ENCODE peak calls at places on chromosomes 16 and 17, in nine cellular contexts. One of them, this sample, is unnamed.

GRCh38 chr16:17224859-17225258 is 245.9 kb downstream of the XYLT1 start:
- DNase-seq in epithelial cell of esophagus: no peak
- DNase-seq in breast epithelium: peak
- DNase-seq in AG10803: peak
- DNase-seq in WTC11: no peak
- DNase-seq in mucosa of descending colon: peak
- DNase-seq in IMR-90: peak
- DNase-seq in coronary artery: no peak
- DNase-seq in dorsolateral prefrontal cortex: no peak
- DNase-seq in this sample: peak

GRCh38 chr17:77935121-77935571 is 23.4 kb upstream of the TNRC6C start:
- DNase-seq in epithelial cell of esophagus: no peak
- DNase-seq in breast epithelium: no peak
- DNase-seq in AG10803: no peak
- DNase-seq in WTC11: no peak
- DNase-seq in mucosa of descending colon: no peak
- DNase-seq in IMR-90: no peak
- DNase-seq in coronary artery: no peak
- DNase-seq in dorsolateral prefrontal cortex: no peak
- DNase-seq in this sample: no peak

GRCh38 chr17:48728232-48729231 is at the start of gene HOXB13:
- DNase-seq in epithelial cell of esophagus: no peak
- DNase-seq in breast epithelium: no peak
- DNase-seq in AG10803: peak
- DNase-seq in WTC11: no peak
- DNase-seq in mucosa of descending colon: peak
- DNase-seq in IMR-90: peak
- DNase-seq in coronary artery: no peak
- DNase-seq in dorsolateral prefrontal cortex: no peak
- DNase-seq in this sample: no peak

GRCh38 chr16:51872536-51872935 is 674.4 kb downstream of the TOX3 start:
- DNase-seq in epithelial cell of esophagus: no peak
- DNase-seq in breast epithelium: no peak
- DNase-seq in AG10803: no peak
- DNase-seq in WTC11: no peak
- DNase-seq in mucosa of descending colon: no peak
- DNase-seq in IMR-90: no peak
- DNase-seq in coronary artery: no peak
- DNase-seq in dorsolateral prefrontal cortex: no peak
- DNase-seq in this sample: no peak

GRCh38 chr16:74740795-74741304 is 33.8 kb downstream of the FA2H start:
- DNase-seq in epithelial cell of esophagus: peak
- DNase-seq in breast epithelium: peak
- DNase-seq in AG10803: no peak
- DNase-seq in WTC11: no peak
- DNase-seq in mucosa of descending colon: peak
- DNase-seq in IMR-90: no peak
- DNase-seq in coronary artery: no peak
- DNase-seq in dorsolateral prefrontal cortex: peak
- DNase-seq in this sample: peak

GRCh38 chr17:4950757-4951204 is at the start of gene ENO3:
- DNase-seq in epithelial cell of esophagus: no peak
- DNase-seq in breast epithelium: no peak
- DNase-seq in AG10803: no peak
- DNase-seq in WTC11: peak
- DNase-seq in mucosa of descending colon: peak
- DNase-seq in IMR-90: no peak
- DNase-seq in coronary artery: no peak
- DNase-seq in dorsolateral prefrontal cortex: no peak
- DNase-seq in this sample: no peak

GRCh38 chr16:85651822-85652430 is 36.8 kb downstream of the GINS2 start:
- DNase-seq in epithelial cell of esophagus: no peak
- DNase-seq in breast epithelium: no peak
- DNase-seq in AG10803: peak
- DNase-seq in WTC11: no peak
- DNase-seq in mucosa of descending colon: no peak
- DNase-seq in IMR-90: no peak
- DNase-seq in coronary artery: no peak
- DNase-seq in dorsolateral prefrontal cortex: no peak
- DNase-seq in this sample: no peak

GRCh38 chr17:14428640-14429029 is 127.8 kb downstream of the HS3ST3B1 start:
- DNase-seq in epithelial cell of esophagus: no peak
- DNase-seq in breast epithelium: no peak
- DNase-seq in AG10803: no peak
- DNase-seq in WTC11: no peak
- DNase-seq in mucosa of descending colon: peak
- DNase-seq in IMR-90: no peak
- DNase-seq in coronary artery: no peak
- DNase-seq in dorsolateral prefrontal cortex: no peak
- DNase-seq in this sample: no peak

GRCh38 chr17:49287481-49287880 is 56.9 kb upstream of the PHOSPHO1 start:
- DNase-seq in epithelial cell of esophagus: no peak
- DNase-seq in breast epithelium: no peak
- DNase-seq in AG10803: no peak
- DNase-seq in WTC11: no peak
- DNase-seq in mucosa of descending colon: no peak
- DNase-seq in IMR-90: no peak
- DNase-seq in coronary artery: no peak
- DNase-seq in dorsolateral prefrontal cortex: no peak
- DNase-seq in this sample: no peak

GRCh38 chr16:1414532-1415265 is at the start of gene UNKL:
- DNase-seq in epithelial cell of esophagus: peak
- DNase-seq in breast epithelium: no peak
- DNase-seq in AG10803: peak
- DNase-seq in WTC11: peak
- DNase-seq in mucosa of descending colon: peak
- DNase-seq in IMR-90: peak
- DNase-seq in coronary artery: no peak
- DNase-seq in dorsolateral prefrontal cortex: peak
- DNase-seq in this sample: peak

GRCh38 chr17:62064791-62065563 is at the start of gene MED13:
- DNase-seq in epithelial cell of esophagus: peak
- DNase-seq in breast epithelium: peak
- DNase-seq in AG10803: peak
- DNase-seq in WTC11: peak
- DNase-seq in mucosa of descending colon: peak
- DNase-seq in IMR-90: peak
- DNase-seq in coronary artery: peak
- DNase-seq in dorsolateral prefrontal cortex: peak
- DNase-seq in this sample: peak

GRCh38 chr17:66331038-66331816 is 28.8 kb downstream of the PRKCA start:
- DNase-seq in epithelial cell of esophagus: no peak
- DNase-seq in breast epithelium: no peak
- DNase-seq in AG10803: no peak
- DNase-seq in WTC11: no peak
- DNase-seq in mucosa of descending colon: no peak
- DNase-seq in IMR-90: no peak
- DNase-seq in coronary artery: no peak
- DNase-seq in dorsolateral prefrontal cortex: no peak
- DNase-seq in this sample: no peak

GRCh38 chr17:21017256-21017655 is 25.6 kb downstream of the USP22 start:
- DNase-seq in epithelial cell of esophagus: no peak
- DNase-seq in breast epithelium: no peak
- DNase-seq in AG10803: no peak
- DNase-seq in WTC11: no peak
- DNase-seq in mucosa of descending colon: no peak
- DNase-seq in IMR-90: no peak
- DNase-seq in coronary artery: no peak
- DNase-seq in dorsolateral prefrontal cortex: no peak
- DNase-seq in this sample: no peak

GRCh38 chr17:64377769-64378282 is 12.8 kb downstream of the PECAM1 start:
- DNase-seq in epithelial cell of esophagus: peak
- DNase-seq in breast epithelium: no peak
- DNase-seq in AG10803: no peak
- DNase-seq in WTC11: no peak
- DNase-seq in mucosa of descending colon: no peak
- DNase-seq in IMR-90: peak
- DNase-seq in coronary artery: peak
- DNase-seq in dorsolateral prefrontal cortex: no peak
- DNase-seq in this sample: peak

GRCh38 chr17:36877774-36878173 is 59.5 kb upstream of the LHX1 start:
- DNase-seq in epithelial cell of esophagus: peak
- DNase-seq in breast epithelium: no peak
- DNase-seq in AG10803: no peak
- DNase-seq in WTC11: no peak
- DNase-seq in mucosa of descending colon: no peak
- DNase-seq in IMR-90: peak
- DNase-seq in coronary artery: no peak
- DNase-seq in dorsolateral prefrontal cortex: no peak
- DNase-seq in this sample: no peak

GRCh38 chr16:52318259-52319008 is 228.5 kb downstream of the TOX3 start:
- DNase-seq in epithelial cell of esophagus: no peak
- DNase-seq in breast epithelium: no peak
- DNase-seq in AG10803: no peak
- DNase-seq in WTC11: no peak
- DNase-seq in mucosa of descending colon: no peak
- DNase-seq in IMR-90: no peak
- DNase-seq in coronary artery: no peak
- DNase-seq in dorsolateral prefrontal cortex: no peak
- DNase-seq in this sample: no peak

GRCh38 chr16:79628501-79628975 is 28.0 kb upstream of the MAF start:
- DNase-seq in epithelial cell of esophagus: peak
- DNase-seq in breast epithelium: no peak
- DNase-seq in AG10803: no peak
- DNase-seq in WTC11: no peak
- DNase-seq in mucosa of descending colon: no peak
- DNase-seq in IMR-90: peak
- DNase-seq in coronary artery: no peak
- DNase-seq in dorsolateral prefrontal cortex: no peak
- DNase-seq in this sample: peak

GRCh38 chr17:75394332-75394918 is 11.1 kb downstream of the GRB2 start:
- DNase-seq in epithelial cell of esophagus: peak
- DNase-seq in breast epithelium: no peak
- DNase-seq in AG10803: no peak
- DNase-seq in WTC11: no peak
- DNase-seq in mucosa of descending colon: no peak
- DNase-seq in IMR-90: no peak
- DNase-seq in coronary artery: no peak
- DNase-seq in dorsolateral prefrontal cortex: no peak
- DNase-seq in this sample: no peak
- TF ChIP-seq CTCF in epithelial cell of esophagus: no peak
- TF ChIP-seq CTCF in breast epithelium: no peak
- TF ChIP-seq CTCF in AG10803: no peak
- TF ChIP-seq CTCF in WTC11: no peak
- TF ChIP-seq CTCF in mucosa of descending colon: no peak
- TF ChIP-seq CTCF in IMR-90: no peak
- TF ChIP-seq CTCF in coronary artery: no peak
- TF ChIP-seq CTCF in dorsolateral prefrontal cortex: no peak
- TF ChIP-seq CTCF in this sample: no peak

GRCh38 chr17:15651001-15651582 is 31.6 kb upstream of the FBXW10B start:
- DNase-seq in epithelial cell of esophagus: peak
- DNase-seq in breast epithelium: no peak
- DNase-seq in AG10803: no peak
- DNase-seq in WTC11: no peak
- DNase-seq in mucosa of descending colon: peak
- DNase-seq in IMR-90: no peak
- DNase-seq in coronary artery: peak
- DNase-seq in dorsolateral prefrontal cortex: peak
- DNase-seq in this sample: no peak
- TF ChIP-seq CTCF in epithelial cell of esophagus: no peak
- TF ChIP-seq CTCF in breast epithelium: no peak
- TF ChIP-seq CTCF in AG10803: peak
- TF ChIP-seq CTCF in WTC11: no peak
- TF ChIP-seq CTCF in mucosa of descending colon: no peak
- TF ChIP-seq CTCF in IMR-90: no peak
- TF ChIP-seq CTCF in coronary artery: no peak
- TF ChIP-seq CTCF in dorsolateral prefrontal cortex: no peak
- TF ChIP-seq CTCF in this sample: no peak

DNA sequence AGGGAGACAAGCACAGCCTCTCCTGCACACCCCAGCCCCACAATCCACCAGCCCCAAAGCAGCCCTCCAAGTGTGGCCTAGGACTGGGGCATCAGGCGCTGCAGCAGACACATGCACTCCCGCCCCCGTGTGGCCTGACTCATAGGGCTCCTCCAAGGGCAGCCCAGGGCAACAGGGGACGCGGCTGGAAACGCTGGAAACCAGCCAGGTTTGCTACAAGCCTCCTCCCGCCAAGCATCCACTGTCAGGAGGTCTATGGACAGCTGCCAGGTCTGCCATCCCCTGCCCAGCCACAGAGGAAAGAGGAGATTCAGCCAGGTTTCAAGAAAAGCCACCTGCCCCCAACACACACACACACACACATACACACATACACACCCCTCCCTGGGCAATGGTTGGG is 25.8 kb downstream of the SRCIN1 start:
- DNase-seq in epithelial cell of esophagus: peak
- DNase-seq in breast epithelium: no peak
- DNase-seq in AG10803: no peak
- DNase-seq in WTC11: peak
- DNase-seq in mucosa of descending colon: no peak
- DNase-seq in IMR-90: peak
- DNase-seq in coronary artery: no peak
- DNase-seq in dorsolateral prefrontal cortex: peak
- DNase-seq in this sample: no peak
- TF ChIP-seq CTCF in epithelial cell of esophagus: peak
- TF ChIP-seq CTCF in breast epithelium: no peak
- TF ChIP-seq CTCF in AG10803: peak
- TF ChIP-seq CTCF in WTC11: no peak
- TF ChIP-seq CTCF in mucosa of descending colon: no peak
- TF ChIP-seq CTCF in IMR-90: peak
- TF ChIP-seq CTCF in coronary artery: no peak
- TF ChIP-seq CTCF in dorsolateral prefrontal cortex: peak
- TF ChIP-seq CTCF in this sample: peak

DNA sequence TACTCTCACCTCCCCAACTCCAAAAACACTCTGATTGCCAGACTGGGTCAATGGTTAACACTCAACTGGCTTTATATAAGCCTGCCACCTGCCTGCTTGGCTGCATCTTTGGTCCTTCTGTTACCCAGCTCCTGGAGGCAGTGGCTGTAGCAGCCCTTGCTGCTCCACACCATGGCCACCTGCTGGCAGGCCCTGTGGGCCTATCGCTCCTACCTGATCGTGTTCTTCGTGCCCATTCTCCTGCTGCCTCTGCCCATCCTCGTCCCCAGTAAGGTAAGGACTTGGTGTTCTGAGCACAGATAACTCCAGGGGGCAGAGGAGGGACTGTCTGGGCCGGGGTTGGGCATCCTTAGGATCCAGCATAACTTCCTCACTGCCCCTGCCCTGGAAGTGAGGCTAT is at the start of gene SLC13A2:
- DNase-seq in epithelial cell of esophagus: no peak
- DNase-seq in breast epithelium: no peak
- DNase-seq in AG10803: no peak
- DNase-seq in WTC11: peak
- DNase-seq in mucosa of descending colon: peak
- DNase-seq in IMR-90: no peak
- DNase-seq in coronary artery: peak
- DNase-seq in dorsolateral prefrontal cortex: no peak
- DNase-seq in this sample: no peak
- TF ChIP-seq CTCF in epithelial cell of esophagus: peak
- TF ChIP-seq CTCF in breast epithelium: no peak
- TF ChIP-seq CTCF in AG10803: no peak
- TF ChIP-seq CTCF in WTC11: no peak
- TF ChIP-seq CTCF in mucosa of descending colon: no peak
- TF ChIP-seq CTCF in IMR-90: no peak
- TF ChIP-seq CTCF in coronary artery: no peak
- TF ChIP-seq CTCF in dorsolateral prefrontal cortex: no peak
- TF ChIP-seq CTCF in this sample: no peak

GRCh38 chr17:1047177-1047885 is 50.4 kb downstream of the TIMM22 start:
- DNase-seq in epithelial cell of esophagus: no peak
- DNase-seq in breast epithelium: no peak
- DNase-seq in AG10803: no peak
- DNase-seq in WTC11: no peak
- DNase-seq in mucosa of descending colon: no peak
- DNase-seq in IMR-90: peak
- DNase-seq in coronary artery: peak
- DNase-seq in dorsolateral prefrontal cortex: no peak
- DNase-seq in this sample: peak
- TF ChIP-seq CTCF in epithelial cell of esophagus: peak
- TF ChIP-seq CTCF in breast epithelium: no peak
- TF ChIP-seq CTCF in AG10803: no peak
- TF ChIP-seq CTCF in WTC11: no peak
- TF ChIP-seq CTCF in mucosa of descending colon: no peak
- TF ChIP-seq CTCF in IMR-90: no peak
- TF ChIP-seq CTCF in coronary artery: peak
- TF ChIP-seq CTCF in dorsolateral prefrontal cortex: no peak
- TF ChIP-seq CTCF in this sample: no peak